ENCODE peak calls at places on chromosomes 1 and 21, in six cellular contexts. F is K562; M is CD8-positive, alpha-beta memory T cell; I is fibroblast of lung; P is heart right ventricle; L is astrocyte. O is an unnamed sample.

GRCh38 chr1:111516008-111516535 is 12.6 kb upstream of the ADORA3 start:
- DNase-seq in F (peak; percentile 69), M (peak; percentile 70), I (peak; percentile 76), P (peak; percentile 47), L (peak; percentile 71), O (peak; percentile 24)

GRCh38 chr1:206608108-206608698 is 4.1 kb downstream of the EIF2D start:
- DNase-seq in F (peak; percentile 68), M (peak; percentile 52), I (no peak), P (no peak), L (no peak), O (peak; percentile 60)

GRCh38 chr1:101483982-101484381 is 247.2 kb downstream of the S1PR1 start:
- DNase-seq in F (no peak), M (no peak), I (no peak), P (no peak), L (no peak), O (no peak)

GRCh38 chr1:204286841-204287387 is 72.8 kb downstream of the PLEKHA6 start:
- DNase-seq in F (peak; percentile 11), M (peak; percentile 55), I (no peak), P (no peak), L (no peak), O (peak; percentile 18)

GRCh38 chr1:84506729-84507453 is 510 bp upstream of the GNG5 start:
- DNase-seq in F (peak; percentile 6), M (no peak), I (no peak), P (no peak), L (no peak), O (no peak)

GRCh38 chr1:28160677-28161328 is 15.7 kb downstream of the PTAFR start:
- DNase-seq in F (no peak), M (no peak), I (peak; percentile 92), P (no peak), L (peak; percentile 91), O (peak; percentile 73)

GRCh38 chr1:43329995-43330751 is 7.4 kb upstream of the MPL start:
- DNase-seq in F (peak; percentile 97), M (no peak), I (peak; percentile 88), P (peak; percentile 55), L (peak; percentile 81), O (peak; percentile 49)

GRCh38 chr1:45522324-45523104 is 830 bp upstream of the PRDX1 start:
- DNase-seq in F (peak; percentile 56), M (no peak), I (peak; percentile 73), P (no peak), L (peak; percentile 60), O (no peak)

GRCh38 chr1:162302246-162302645 is 74.4 kb downstream of the SPATA46 start:
- DNase-seq in F (no peak), M (no peak), I (peak; percentile 16), P (no peak), L (no peak), O (peak; percentile 13)

GRCh38 chr1:118535901-118536300 is 350.9 kb upstream of the SPAG17 start:
- DNase-seq in F (no peak), M (no peak), I (no peak), P (no peak), L (no peak), O (no peak)

GRCh38 chr1:172912765-172913260 is 137.9 kb downstream of the TNFSF18 start:
- DNase-seq in F (no peak), M (no peak), I (no peak), P (no peak), L (no peak), O (no peak)

GRCh38 chr1:150257624-150258274 is at the start of gene CA14:
- DNase-seq in F (peak; percentile 48), M (no peak), I (peak; percentile 33), P (peak; percentile 29), L (no peak), O (no peak)

GRCh38 chr1:228407118-228408040 is 744 bp upstream of the TRIM11 start:
- DNase-seq in F (no peak), M (no peak), I (peak; percentile 19), P (no peak), L (no peak), O (peak; percentile 10)

GRCh38 chr1:209318302-209319056 is 265.0 kb upstream of the CAMK1G start:
- DNase-seq in F (no peak), M (no peak), I (peak; percentile 48), P (no peak), L (peak; percentile 31), O (no peak)

GRCh38 chr21:37700641-37701202 is 215.5 kb downstream of the KCNJ6 start:
- DNase-seq in F (peak; percentile 84), M (no peak), I (peak; percentile 80), P (no peak), L (peak; percentile 74), O (peak; percentile 85)

GRCh38 chr1:4121834-4122512 is 221.9 kb upstream of the C1orf174 start:
- DNase-seq in F (no peak), M (no peak), I (no peak), P (no peak), L (no peak), O (no peak)

GRCh38 chr21:36156815-36157670 is at the start of gene DOP1B:
- DNase-seq in F (peak; percentile 53), M (no peak), I (no peak), P (no peak), L (no peak), O (peak; percentile 37)

GRCh38 chr21:26843912-26844257 is 1.3 kb downstream of the ADAMTS1 start:
- DNase-seq in F (no peak), M (no peak), I (peak; percentile 89), P (no peak), L (peak; percentile 85), O (peak; percentile 53)

GRCh38 chr1:101652476-101652875 is 344.2 kb downstream of the OLFM3 start:
- DNase-seq in F (no peak), M (no peak), I (no peak), P (no peak), L (no peak), O (no peak)

GRCh38 chr1:20380616-20381035 is 90.0 kb downstream of the VWA5B1 start:
- DNase-seq in F (no peak), M (no peak), I (peak; percentile 97), P (no peak), L (peak; percentile 95), O (peak; percentile 68)

GRCh38 chr21:45050361-45050785 is 24.0 kb upstream of the ADARB1 start:
- DNase-seq in F (no peak), M (no peak), I (no peak), P (no peak), L (no peak), O (no peak)

GRCh38 chr1:17777330-17777729 is 22.2 kb downstream of the ACTL8 start:
- DNase-seq in F (no peak), M (no peak), I (no peak), P (no peak), L (no peak), O (no peak)

GRCh38 chr1:38728176-38728908 is 131.2 kb downstream of the RRAGC start:
- DNase-seq in F (no peak), M (no peak), I (peak; percentile 93), P (peak; percentile 64), L (peak; percentile 90), O (peak; percentile 74)

GRCh38 chr1:234670936-234671628 is 61.1 kb upstream of the IRF2BP2 start:
- DNase-seq in F (peak; percentile 58), M (no peak), I (no peak), P (no peak), L (no peak), O (no peak)

GRCh38 chr1:151710187-151710586 is 6.4 kb downstream of the CELF3 start:
- DNase-seq in F (peak; percentile 79), M (no peak), I (peak; percentile 59), P (no peak), L (peak; percentile 48), O (no peak)

GRCh38 chr1:18977428-18977827 is 21.0 kb upstream of the IFFO2 start:
- DNase-seq in F (no peak), M (no peak), I (no peak), P (no peak), L (no peak), O (no peak)

GRCh38 chr1:10510520-10511493 is 36.1 kb downstream of the PEX14 start:
- DNase-seq in F (peak; percentile 91), M (peak; percentile 76), I (peak; percentile 96), P (no peak), L (peak; percentile 95), O (peak; percentile 86)

GRCh38 chr1:110189181-110189580 is 20.9 kb upstream of the KCNC4 start:
- DNase-seq in F (no peak), M (no peak), I (no peak), P (no peak), L (no peak), O (no peak)

GRCh38 chr1:211627259-211627658 is 48.2 kb downstream of the NEK2 start:
- DNase-seq in F (no peak), M (no peak), I (no peak), P (no peak), L (no peak), O (no peak)

GRCh38 chr1:51443555-51443954 is 75.5 kb downstream of the EPS15 start:
- DNase-seq in F (no peak), M (no peak), I (no peak), P (no peak), L (no peak), O (no peak)
- H3K4me1 ChIP-seq in F (peaks cover 16% of the 10 kb centered on the region), M (peaks cover 6% of the 10 kb centered on the region), I (peaks cover 2% of the 10 kb centered on the region), P (peaks cover 10% of the 10 kb centered on the region), L (no peaks in the 10 kb centered on the region), O (peaks cover 23% of the 10 kb centered on the region)

GRCh38 chr1:223031690-223032601 is 111.1 kb downstream of the TLR5 start:
- DNase-seq in F (no peak), M (no peak), I (peak; percentile 60), P (peak; percentile 34), L (peak; percentile 54), O (no peak)
- H3K4me1 ChIP-seq in F (peaks cover 12% of the 10 kb centered on the region), M (no peaks in the 10 kb centered on the region), I (no peaks in the 10 kb centered on the region), P (peaks cover 6% of the 10 kb centered on the region), L (no peaks in the 10 kb centered on the region), O (peaks cover 9% of the 10 kb centered on the region)

GRCh38 chr21:17784604-17785402 is 34.4 kb downstream of the C21orf91 start:
- DNase-seq in F (no peak), M (no peak), I (peak; percentile 80), P (no peak), L (peak; percentile 77), O (no peak)
- H3K4me1 ChIP-seq in F (no peaks in the 10 kb centered on the region), M (peaks cover 91% of the 10 kb centered on the region), I (no peaks in the 10 kb centered on the region), P (no peaks in the 10 kb centered on the region), L (no peaks in the 10 kb centered on the region), O (no peaks in the 10 kb centered on the region)

GRCh38 chr1:41802532-41803501 is 115.9 kb downstream of the HIVEP3 start:
- DNase-seq in F (no peak), M (peak; percentile 37), I (no peak), P (peak; percentile 73), L (no peak), O (no peak)

GRCh38 chr1:41803656-41804055 is 115.1 kb downstream of the HIVEP3 start:
- DNase-seq in F (no peak), M (no peak), I (no peak), P (no peak), L (no peak), O (no peak)

GRCh38 chr1:41799205-41799604 is 119.5 kb downstream of the HIVEP3 start:
- DNase-seq in F (no peak), M (no peak), I (no peak), P (no peak), L (no peak), O (no peak)

GRCh38 chr1:41800237-41800902 is 118.4 kb downstream of the HIVEP3 start:
- DNase-seq in F (no peak), M (no peak), I (no peak), P (peak; percentile 80), L (no peak), O (no peak)

DNA sequence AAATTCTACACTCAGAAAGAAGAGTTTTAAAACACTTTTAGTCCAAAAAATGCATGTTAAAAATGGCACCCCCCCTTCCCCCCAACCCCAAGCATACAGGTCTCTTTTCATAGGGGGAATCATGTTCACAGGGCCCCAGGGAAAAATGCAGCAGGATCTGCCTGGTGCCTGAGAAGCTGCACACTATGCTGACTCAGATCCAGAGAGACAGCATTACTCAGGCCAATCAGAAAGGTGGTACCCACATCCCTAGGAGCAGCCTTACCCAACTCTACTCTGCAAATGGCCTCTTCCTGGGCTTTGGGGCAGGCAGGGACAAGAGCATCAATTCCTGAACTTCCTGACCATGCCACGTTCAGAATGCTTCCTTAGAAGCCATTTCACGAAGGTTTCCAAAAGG is 119.0 kb downstream of the HIVEP3 start:
- DNase-seq in F (no peak), M (no peak), I (peak; percentile 8), P (no peak), L (no peak), O (no peak)
- H3K4me1 ChIP-seq in F (no peaks in the 10 kb centered on the region), M (peaks cover 56% of the 10 kb centered on the region), I (no peaks in the 10 kb centered on the region), P (peaks cover 3% of the 10 kb centered on the region), L (no peaks in the 10 kb centered on the region), O (peaks cover 13% of the 10 kb centered on the region)